ENCODE peak calls at places on chromosomes 4 and X, in five cellular contexts. W, T, N, E and V are unnamed samples.
A peak's percentile ranks its signal among the peaks of the same experiment; 100 is the strongest.

GRCh38 chr4:101693842-101694398 is 96.6 kb upstream of the BANK1 start:
- DNase-seq in W (peak; percentile 64), T (no peak), N (no peak), E (no peak), V (no peak)

GRCh38 chr4:37648084-37648817 is 37.9 kb downstream of the RELL1 start:
- DNase-seq in W (peak; percentile 90), T (peak; percentile 79), N (peak; percentile 94), E (no peak), V (peak; percentile 72)

GRCh38 chrX:132489256-132490085 is 633 bp upstream of the MBNL3 start:
- DNase-seq in W (peak; percentile 70), T (no peak), N (peak; percentile 66), E (peak; percentile 9), V (no peak)

GRCh38 chr4:168076989-168077725 is 15.2 kb upstream of the ANXA10 start:
- DNase-seq in W (peak; percentile 85), T (peak; percentile 25), N (peak; percentile 83), E (peak; percentile 8), V (peak; percentile 11)

GRCh38 chr4:168765726-168766125 is 244.3 kb downstream of the CBR4 start:
- DNase-seq in W (peak; percentile 82), T (no peak), N (peak; percentile 73), E (no peak), V (no peak)

GRCh38 chr4:75555294-75556164 is at the start of gene ODAPH:
- DNase-seq in W (peak; percentile 76), T (no peak), N (no peak), E (peak; percentile 18), V (no peak)

GRCh38 chr4:74752798-74753197 is 41.5 kb downstream of the BTC start:
- DNase-seq in W (no peak), T (no peak), N (no peak), E (no peak), V (no peak)

GRCh38 chr4:184806246-184806550 is 19.6 kb downstream of the ACSL1 start:
- DNase-seq in W (no peak), T (no peak), N (no peak), E (no peak), V (no peak)

GRCh38 chr4:15965325-15965724 is 2.4 kb upstream of the FGFBP2 start:
- DNase-seq in W (no peak), T (no peak), N (no peak), E (no peak), V (no peak)

GRCh38 chr4:62533573-62533972 is 1333.4 kb downstream of the ADGRL3 start:
- DNase-seq in W (no peak), T (no peak), N (no peak), E (no peak), V (no peak)

GRCh38 chr4:7428261-7429068 is 6.3 kb downstream of the PSAPL1 start:
- DNase-seq in W (no peak), T (no peak), N (no peak), E (no peak), V (no peak)

GRCh38 chr4:176333076-176333475 is 13.3 kb downstream of the SPCS3 start:
- DNase-seq in W (no peak), T (no peak), N (no peak), E (no peak), V (no peak)

GRCh38 chr4:177907736-177908424 is 465.6 kb upstream of the AGA start:
- DNase-seq in W (no peak), T (no peak), N (no peak), E (no peak), V (no peak)

GRCh38 chrX:48945517-48946348 is 11.7 kb downstream of the OTUD5 start:
- DNase-seq in W (peak; percentile 53), T (peak; percentile 5), N (peak; percentile 63), E (no peak), V (no peak)

GRCh38 chr4:183504930-183505555 is at the start of gene ING2:
- DNase-seq in W (no peak), T (peak; percentile 55), N (no peak), E (peak; percentile 61), V (no peak)

GRCh38 chrX:7263961-7264360 is 116.0 kb upstream of the PUDP start:
- DNase-seq in W (peak; percentile 84), T (no peak), N (no peak), E (no peak), V (no peak)

GRCh38 chr4:163738521-163738920 is 244.0 kb downstream of the TMA16 start:
- DNase-seq in W (no peak), T (no peak), N (no peak), E (no peak), V (no peak)